ENCODE peak calls at places on chromosome X, in four cellular contexts. M is H1, O is GM12878, U is HepG2. J is an unnamed sample.

GRCh38 chrX:13357925-13358324 is 38.1 kb upstream of the ATXN3L start:
- DNase-seq in M (no peak), O (no peak), U (no peak), J (no peak)

GRCh38 chrX:28158019-28158777 is 176.9 kb upstream of the DCAF8L1 start:
- DNase-seq in M (peak; percentile 33), O (no peak), U (no peak), J (no peak)

GRCh38 chrX:74449937-74450330 is 28.6 kb downstream of the SLC16A2 start:
- DNase-seq in M (no peak), O (no peak), U (no peak), J (no peak)

GRCh38 chrX:48626401-48627298 is 29.4 kb downstream of the WDR13 start:
- DNase-seq in M (no peak), O (no peak), U (no peak), J (no peak)

GRCh38 chrX:132876509-132876837 is 82.0 kb downstream of the HS6ST2 start:
- DNase-seq in M (peak; percentile 45), O (no peak), U (no peak), J (no peak)

GRCh38 chrX:106323357-106323756 is 155.3 kb downstream of the PWWP3B start:
- DNase-seq in M (no peak), O (no peak), U (no peak), J (no peak)

GRCh38 chrX:140343226-140343873 is 161.5 kb downstream of the SOX3 start:
- DNase-seq in M (no peak), O (no peak), U (no peak), J (no peak)

GRCh38 chrX:72123471-72124185 is 8.1 kb downstream of the RTL5 start:
- DNase-seq in M (no peak), O (no peak), U (no peak), J (no peak)

GRCh38 chrX:34491126-34491525 is 166.0 kb downstream of the TMEM47 start:
- DNase-seq in M (no peak), O (no peak), U (no peak), J (no peak)

GRCh38 chrX:121496966-121497365 is 449.6 kb downstream of the GLUD2 start:
- DNase-seq in M (no peak), O (no peak), U (no peak), J (no peak)

GRCh38 chrX:48854898-48855297 is 19.5 kb upstream of the PCSK1N start:
- DNase-seq in M (no peak), O (no peak), U (peak; percentile 25), J (no peak)

GRCh38 chrX:46994096-46994495 is 81.9 kb downstream of the JADE3 start:
- DNase-seq in M (no peak), O (no peak), U (no peak), J (no peak)

GRCh38 chrX:44431206-44431605 is 87.7 kb upstream of the EFHC2 start:
- DNase-seq in M (no peak), O (no peak), U (peak; percentile 6), J (no peak)

GRCh38 chrX:84108589-84108988 is 79.4 kb downstream of the RPS6KA6 start:
- DNase-seq in M (no peak), O (no peak), U (peak; percentile 0), J (no peak)

GRCh38 chrX:8033175-8033574 is 106.0 kb upstream of the PNPLA4 start:
- DNase-seq in M (no peak), O (no peak), U (no peak), J (no peak)

GRCh38 chrX:109409181-109409580 is 72.7 kb downstream of the GUCY2F start:
- DNase-seq in M (no peak), O (no peak), U (no peak), J (no peak)

GRCh38 chrX:17654116-17654515 is 83.2 kb upstream of the SCML1 start:
- DNase-seq in M (no peak), O (no peak), U (no peak), J (no peak)

GRCh38 chrX:124507276-124507675 is 160.9 kb downstream of the SH2D1A start:
- DNase-seq in M (no peak), O (no peak), U (no peak), J (no peak)

GRCh38 chrX:13689519-13690211 is 737 bp downstream of the RAB9A start:
- DNase-seq in M (no peak), O (no peak), U (no peak), J (peak; percentile 42)

GRCh38 chrX:153925739-153926593 is at the start of gene ARHGAP4:
- DNase-seq in M (no peak), O (no peak), U (no peak), J (peak; percentile 74)

GRCh38 chrX:152902502-152902820 is 4.6 kb downstream of the ZNF185 start:
- DNase-seq in M (no peak), O (no peak), U (no peak), J (no peak)

GRCh38 chrX:3548743-3549441 is 164.6 kb downstream of the PRKX start:
- DNase-seq in M (no peak), O (no peak), U (peak; percentile 0), J (no peak)

DNA sequence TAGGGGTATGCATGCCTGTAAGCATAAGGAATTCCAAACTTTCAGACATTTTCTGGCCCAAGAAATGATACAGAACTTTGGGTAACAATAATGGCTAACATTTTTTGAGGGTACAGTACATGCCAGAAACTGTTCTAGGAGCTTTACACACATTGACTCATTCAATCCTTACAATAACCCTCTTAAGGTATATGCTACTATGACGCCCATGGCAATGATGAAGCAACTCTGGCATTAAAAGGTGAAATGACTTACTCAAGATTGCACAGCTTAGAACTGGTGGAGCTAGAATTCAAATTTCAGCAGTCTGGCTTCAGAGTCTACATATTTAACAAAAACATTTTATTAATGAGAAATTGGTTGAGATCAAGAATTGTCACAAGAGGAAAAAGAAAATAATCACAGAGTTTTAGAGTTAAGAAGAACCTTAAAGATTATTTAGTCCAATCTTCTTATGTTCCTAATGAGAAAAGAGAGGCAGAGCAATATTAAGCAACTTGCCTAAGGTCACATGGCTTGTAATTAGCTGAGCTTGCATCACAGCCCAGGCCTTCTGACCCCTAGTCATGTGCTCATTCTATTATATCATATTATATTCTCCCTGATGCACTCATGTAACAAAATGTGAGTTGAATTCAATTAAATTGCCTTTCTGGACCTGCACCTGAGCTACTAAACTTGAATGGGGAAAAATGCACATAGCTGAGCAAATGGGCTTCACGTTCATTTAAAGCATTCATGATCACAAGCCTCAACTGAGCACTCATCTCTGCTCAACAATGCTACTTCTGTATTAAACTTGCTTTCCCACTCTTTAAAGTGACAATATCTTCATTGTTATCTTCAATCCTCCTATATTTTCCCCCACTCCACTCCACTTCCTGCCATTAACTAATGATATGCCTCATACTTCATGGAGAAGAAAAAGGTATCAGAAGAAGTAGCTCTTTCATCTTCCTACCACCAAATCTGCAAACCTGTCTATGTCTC is 73.2 kb downstream of the ENOX2 start:
- DNase-seq in M (no peak), O (no peak), U (no peak), J (no peak)
- H3K4me2 ChIP-seq in M (no peak overlapping the region), O (no peak overlapping the region), U (no peak overlapping the region), J (peak overlapping the region; percentile 24)

DNA sequence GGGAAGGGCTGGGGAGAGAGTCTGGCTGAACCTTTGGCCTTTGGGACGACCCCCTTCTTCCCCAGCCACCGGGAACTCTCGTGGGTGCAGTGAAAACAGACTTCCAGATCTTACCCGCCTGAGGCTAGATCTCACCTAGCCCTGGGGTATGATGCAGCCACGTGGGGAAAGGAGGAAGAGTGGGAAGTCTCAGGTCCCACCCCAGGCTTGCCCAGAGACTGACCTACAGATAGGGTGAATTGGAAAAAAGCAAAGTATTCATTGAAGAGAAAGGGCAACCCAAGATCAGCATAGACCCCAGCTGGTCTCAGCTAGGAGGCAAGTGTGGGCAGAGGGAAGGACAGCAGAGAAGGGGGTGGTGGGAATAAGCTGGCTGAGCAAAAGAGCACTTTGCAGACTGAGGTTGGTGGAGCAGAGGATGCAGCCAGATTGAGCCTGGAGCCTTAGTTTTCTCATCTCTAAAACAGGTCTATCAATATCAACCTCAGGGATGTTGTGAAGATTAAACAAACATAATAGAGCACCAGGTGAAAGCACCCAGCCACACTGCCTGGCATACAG is 4.2 kb upstream of the EFNB1 start:
- DNase-seq in M (no peak), O (no peak), U (no peak), J (no peak)
- TF ChIP-seq BRCA1 in M (no peak), O (no peak), U (no peak), J (no peak)

GRCh38 chrX:150032742-150033141 is 94.5 kb upstream of the EOLA2 start:
- DNase-seq in M (no peak), O (no peak), U (no peak), J (no peak)
- H3K4me2 ChIP-seq in M (no peak overlapping the region), O (no peak overlapping the region), U (no peak overlapping the region), J (no peak overlapping the region)

GRCh38 chrX:149004936-149005335 is 500.2 kb downstream of the IDS start:
- DNase-seq in M (no peak), O (no peak), U (no peak), J (no peak)
- TF ChIP-seq BRCA1 in M (no peak), O (no peak), U (no peak), J (no peak)

DNA sequence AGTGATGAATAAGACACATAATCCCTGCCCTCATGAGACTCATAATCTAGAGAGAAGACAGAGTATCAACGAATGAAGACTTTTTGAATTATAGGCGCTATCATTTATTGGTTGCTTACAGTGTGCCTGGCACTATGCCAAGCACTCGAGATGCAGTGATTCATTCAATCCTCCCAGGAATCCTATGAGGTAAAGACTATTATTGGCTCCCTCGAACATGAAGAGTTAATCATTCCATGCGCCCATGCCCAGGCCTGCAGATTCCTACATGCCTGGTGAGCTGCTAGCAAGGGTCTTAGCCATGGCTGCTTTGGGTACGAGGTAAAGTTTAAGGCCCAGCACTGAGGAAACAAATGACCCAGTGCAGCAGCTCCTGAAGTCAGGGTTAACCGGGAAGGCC is 47.0 kb downstream of the TEX13B start:
- DNase-seq in M (no peak), O (no peak), U (no peak), J (no peak)
- H3K4me2 ChIP-seq in M (peak overlapping the region; percentile 97), O (no peak overlapping the region), U (no peak overlapping the region), J (no peak overlapping the region)

DNA sequence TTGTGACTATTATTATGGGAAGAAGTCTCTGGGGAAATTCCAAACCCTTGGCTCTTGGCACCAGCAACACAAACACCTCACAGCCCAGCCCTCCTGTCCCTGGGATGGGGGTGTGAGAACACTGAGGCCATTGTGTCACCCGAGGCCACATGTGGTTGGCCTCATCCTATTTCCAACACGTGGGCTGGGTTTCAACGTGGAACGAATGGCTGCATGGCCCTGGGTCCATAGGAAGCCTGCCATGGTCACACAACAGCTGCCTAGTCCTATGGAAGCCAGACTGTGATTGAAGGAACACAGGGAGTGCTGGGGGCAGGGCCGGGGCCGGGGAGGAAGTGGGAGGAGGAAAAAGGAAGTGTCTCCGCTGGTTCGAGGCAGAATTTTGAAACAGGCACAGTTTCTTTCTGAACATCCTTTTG is 10.0 kb downstream of the CLCN4 start:
- DNase-seq in M (no peak), O (no peak), U (peak; percentile 39), J (no peak)
- TF ChIP-seq BRCA1 in M (no peak), O (no peak), U (no peak), J (no peak)

GRCh38 chrX:52979993-52980392 is 21.7 kb upstream of the FAM156A start:
- DNase-seq in M (no peak), O (no peak), U (peak; percentile 88), J (no peak)

GRCh38 chrX:52979568-52979967 is 21.2 kb upstream of the FAM156A start:
- DNase-seq in M (no peak), O (no peak), U (no peak), J (no peak)

GRCh38 chrX:52988985-52989917 is 30.9 kb upstream of the FAM156A start:
- DNase-seq in M (no peak), O (no peak), U (no peak), J (no peak)

GRCh38 chrX:52983526-52983925 is 25.2 kb upstream of the FAM156A start:
- DNase-seq in M (no peak), O (no peak), U (no peak), J (no peak)
- H3K4me2 ChIP-seq in M (peak overlapping the region; percentile 31), O (no peak overlapping the region), U (no peak overlapping the region), J (no peak overlapping the region)

GRCh38 chrX:30831082-30831481 is 58.0 kb downstream of the TAB3 start:
- DNase-seq in M (peak; percentile 43), O (no peak), U (no peak), J (no peak)
- TF ChIP-seq BRCA1 in M (no peak), O (no peak), U (no peak), J (no peak)

J was measured in K562.